ENCODE peak calls at places on chromosome 13, in seven cellular contexts. T is sigmoid colon, C is left lung, Q is fibroblast of pulmonary artery, J is BJ, Y is mammary epithelial cell, X is GM23338. P is an unnamed sample.

GRCh38 chr13:92436927-92437326 is 789.7 kb upstream of the GPC6 start:
- DNase-seq in X (peak; percentile 11), T (no peak), J (no peak), Q (no peak), C (no peak), Y (no peak), P (no peak)

GRCh38 chr13:21012211-21012610 is 49.2 kb downstream of the LATS2 start:
- DNase-seq in Y (no peak), X (no peak), T (no peak), J (no peak), C (no peak), Q (no peak), P (no peak)

GRCh38 chr13:79548886-79549285 is 67.9 kb downstream of the NDFIP2 start:
- DNase-seq in J (no peak), Q (peak; percentile 46), C (no peak), T (no peak), Y (peak; percentile 23), X (no peak), P (no peak)

GRCh38 chr13:21106089-21106488 is 44.7 kb upstream of the LATS2 start:
- DNase-seq in C (no peak), X (no peak), Q (peak; percentile 35), T (no peak), Y (no peak), J (peak; percentile 57), P (peak; percentile 19)

GRCh38 chr13:99698816-99699099 is 197.5 kb downstream of the TM9SF2 start:
- DNase-seq in J (no peak), Y (no peak), X (no peak), Q (no peak), T (no peak), C (no peak), P (no peak)

GRCh38 chr13:72850959-72851677 is 69.2 kb downstream of the PIBF1 start:
- DNase-seq in C (peak; percentile 61), X (peak; percentile 17), Q (no peak), Y (no peak), T (peak; percentile 57), J (no peak), P (no peak)

GRCh38 chr13:25738342-25738771 is 313.5 kb downstream of the SHISA2 start:
- DNase-seq in C (no peak), Q (peak; percentile 25), T (no peak), X (no peak), J (no peak), Y (peak; percentile 21), P (peak; percentile 44)

GRCh38 chr13:63156816-63157215 is 1741.2 kb upstream of the PCDH20 start:
- DNase-seq in J (no peak), X (no peak), T (no peak), Q (no peak), C (no peak), Y (no peak), P (no peak)

GRCh38 chr13:100594255-100594654 is 5.7 kb upstream of the GGACT start:
- DNase-seq in T (no peak), Q (no peak), C (no peak), Y (no peak), X (no peak), J (no peak), P (no peak)

GRCh38 chr13:45781553-45782326 is 69.8 kb downstream of the SIAH3 start:
- DNase-seq in J (no peak), Y (peak; percentile 31), C (no peak), T (peak; percentile 69), Q (peak; percentile 3), X (no peak), P (no peak)

GRCh38 chr13:106440846-106441245 is 94.6 kb downstream of the EFNB2 start:
- DNase-seq in Y (no peak), Q (no peak), T (no peak), C (no peak), J (no peak), X (no peak), P (no peak)

GRCh38 chr13:69274231-69274630 is 833.4 kb upstream of the ATXN8OS start:
- DNase-seq in Y (no peak), C (no peak), J (no peak), X (no peak), Q (no peak), T (no peak), P (no peak)

GRCh38 chr13:89238496-89238895 is 1567.3 kb downstream of the SLITRK5 start:
- DNase-seq in Y (peak; percentile 30), T (no peak), X (no peak), C (no peak), J (no peak), Q (no peak), P (no peak)

GRCh38 chr13:110154370-110155031 is 152.5 kb downstream of the COL4A1 start:
- DNase-seq in X (no peak), Q (no peak), C (no peak), T (no peak), Y (no peak), J (no peak), P (no peak)

GRCh38 chr13:96020155-96020575 is 33.0 kb downstream of the UGGT2 start:
- DNase-seq in Y (peak; percentile 39), J (no peak), T (no peak), X (peak; percentile 74), C (no peak), Q (peak; percentile 88), P (peak; percentile 26)

GRCh38 chr13:72145383-72145782 is 278.4 kb upstream of the DACH1 start:
- DNase-seq in T (no peak), X (no peak), C (no peak), J (no peak), Y (no peak), Q (peak; percentile 4), P (no peak)

GRCh38 chr13:32125221-32125621 is 93.6 kb downstream of the FRY start:
- DNase-seq in T (peak; percentile 65), X (no peak), C (no peak), J (peak; percentile 95), Y (peak; percentile 61), Q (peak; percentile 48), P (no peak)

GRCh38 chr13:54614729-54615128 is 1586.1 kb downstream of the OLFM4 start:
- DNase-seq in X (no peak), C (peak; percentile 28), Y (no peak), J (no peak), T (no peak), Q (no peak), P (no peak)

GRCh38 chr13:46648166-46648607 is 95.2 kb downstream of the LRCH1 start:
- DNase-seq in T (peak; percentile 41), C (no peak), Q (no peak), Y (peak; percentile 19), X (peak; percentile 65), J (no peak), P (no peak)

DNA sequence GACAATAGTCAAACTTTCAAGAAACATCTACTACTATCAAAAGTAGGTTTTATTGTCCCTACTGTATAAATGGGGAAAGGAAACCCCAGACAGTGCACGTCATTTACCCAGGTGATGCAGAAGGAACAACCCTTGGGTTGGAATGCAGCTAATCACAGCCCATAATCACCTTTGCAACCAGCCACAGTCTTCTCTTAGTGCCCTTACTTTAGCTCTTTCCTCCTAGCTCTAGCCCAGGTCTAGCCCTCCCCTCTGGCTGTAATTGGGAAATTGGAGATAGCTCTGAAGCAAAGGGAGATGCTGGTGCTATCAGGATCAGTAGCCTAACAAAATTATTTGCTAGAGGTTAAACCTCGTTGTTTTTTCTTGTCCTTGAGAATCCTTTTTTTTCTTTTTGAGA is 25.5 kb upstream of the TSC22D1 start:
- DNase-seq in C (no peak), T (no peak), Y (no peak), J (no peak), X (peak; percentile 37), Q (no peak), P (no peak)
- TF ChIP-seq CTCF in C (no peak), T (no peak), Y (no peak), J (no peak), X (no peak), Q (no peak), P (no peak)

DNA sequence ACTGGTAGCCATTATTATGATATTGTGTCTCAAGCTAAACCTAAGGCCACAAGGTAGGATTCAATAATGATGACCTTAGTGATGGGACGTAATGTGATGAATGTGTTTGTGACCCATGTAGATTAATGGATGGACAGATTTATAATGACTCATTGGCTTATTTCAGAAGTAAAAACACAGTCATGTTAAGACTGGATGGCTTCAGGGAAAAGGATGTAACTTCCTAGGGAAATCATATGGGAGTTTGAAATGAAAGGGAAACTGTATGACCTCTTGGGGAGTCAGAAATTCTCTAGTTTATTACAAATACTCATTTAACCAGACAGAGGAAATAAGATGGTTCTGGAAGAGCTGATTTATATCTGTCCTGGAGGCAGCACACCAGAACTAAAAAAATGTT is 3.0 kb downstream of the EDNRB start:
- DNase-seq in Y (no peak), T (no peak), J (no peak), X (no peak), C (no peak), Q (no peak), P (no peak)
- H3K4me3 ChIP-seq in Y (no peak overlapping the region), T (peak overlapping the region; percentile 55), J (no peak overlapping the region), X (peak overlapping the region; percentile 77), C (peak overlapping the region; percentile 58), Q (no peak overlapping the region), P (no peak overlapping the region)

GRCh38 chr13:41222259-41222852 is 28.0 kb upstream of the KBTBD7 start:
- DNase-seq in C (no peak), Y (peak; percentile 75), T (no peak), Q (peak; percentile 68), X (peak; percentile 79), J (no peak), P (peak; percentile 12)
- TF ChIP-seq CTCF in C (peak; percentile 74), Y (peak; percentile 81), T (peak; percentile 46), Q (peak; percentile 84), X (peak; percentile 83), J (peak; percentile 59), P (peak; percentile 71)

DNA sequence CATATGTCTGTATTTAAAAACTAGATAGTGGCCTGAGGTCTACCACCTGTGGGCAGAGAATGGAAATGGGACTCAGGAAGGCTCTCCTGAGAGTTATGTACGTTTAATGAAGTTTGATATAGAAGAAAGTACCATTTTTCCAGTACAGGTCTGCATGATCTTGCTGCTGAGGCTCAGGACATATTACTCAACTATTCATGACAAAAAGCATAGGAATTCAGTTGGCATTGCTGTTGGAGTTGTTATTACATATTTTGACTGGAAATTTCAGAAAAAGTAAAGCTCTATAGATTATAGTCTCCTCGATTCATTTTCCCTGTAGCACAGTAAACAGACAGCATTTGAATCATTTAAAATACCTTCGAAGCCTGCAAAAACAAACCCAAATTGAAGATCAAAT is 469.8 kb downstream of the DCT start:
- DNase-seq in Q (peak; percentile 70), C (no peak), X (no peak), Y (peak; percentile 4), T (no peak), J (peak; percentile 3), P (no peak)
- H3K4me3 ChIP-seq in Q (no peak overlapping the region), C (no peak overlapping the region), X (no peak overlapping the region), Y (no peak overlapping the region), T (no peak overlapping the region), J (no peak overlapping the region), P (no peak overlapping the region)

GRCh38 chr13:108220042-108220441 is 1.9 kb downstream of the ABHD13 start:
- DNase-seq in C (no peak), X (peak; percentile 6), T (no peak), J (no peak), Y (peak; percentile 73), Q (no peak), P (no peak)
- TF ChIP-seq CTCF in C (no peak), X (peak; percentile 50), T (no peak), J (no peak), Y (peak; percentile 54), Q (no peak), P (peak; percentile 12)

P was measured in kidney epithelial cell.